ENCODE peak calls at places on chromosome 18, in seven cellular contexts. One of them, this sample, is unnamed. For H3K9me3 and H3K27me3, the result is how much of the 10 kb centered on the place peaks cover.

GRCh38 chr18:26574958-26575864 is 26.9 kb upstream of the KCTD1 start:
- DNase-seq in SJCRH30: peak
- DNase-seq in PC-9: peak
- DNase-seq in effector memory CD4-positive, alpha-beta T cell: no peak
- DNase-seq in IMR-90: peak
- DNase-seq in fibroblast of lung: peak
- DNase-seq in GM12878: no peak
- DNase-seq in this sample: no peak

GRCh38 chr18:24922491-24922890 is 429.5 kb downstream of the ZNF521 start:
- DNase-seq in SJCRH30: no peak
- DNase-seq in PC-9: no peak
- DNase-seq in effector memory CD4-positive, alpha-beta T cell: no peak
- DNase-seq in IMR-90: no peak
- DNase-seq in fibroblast of lung: no peak
- DNase-seq in GM12878: no peak
- DNase-seq in this sample: no peak

GRCh38 chr18:54712315-54712714 is 116.0 kb upstream of the RAB27B start:
- DNase-seq in SJCRH30: no peak
- DNase-seq in PC-9: peak
- DNase-seq in effector memory CD4-positive, alpha-beta T cell: no peak
- DNase-seq in IMR-90: peak
- DNase-seq in fibroblast of lung: peak
- DNase-seq in GM12878: no peak
- DNase-seq in this sample: no peak

GRCh38 chr18:49021433-49022129 is 70.8 kb upstream of the SMAD7 start:
- DNase-seq in SJCRH30: peak
- DNase-seq in PC-9: peak
- DNase-seq in effector memory CD4-positive, alpha-beta T cell: no peak
- DNase-seq in IMR-90: peak
- DNase-seq in fibroblast of lung: peak
- DNase-seq in GM12878: peak
- DNase-seq in this sample: peak

GRCh38 chr18:45050712-45051639 is 370.3 kb downstream of the SETBP1 start:
- DNase-seq in SJCRH30: peak
- DNase-seq in PC-9: peak
- DNase-seq in effector memory CD4-positive, alpha-beta T cell: no peak
- DNase-seq in IMR-90: peak
- DNase-seq in fibroblast of lung: peak
- DNase-seq in GM12878: no peak
- DNase-seq in this sample: no peak

GRCh38 chr18:77076111-77076510 is 56.5 kb downstream of the MBP start:
- DNase-seq in SJCRH30: no peak
- DNase-seq in PC-9: no peak
- DNase-seq in effector memory CD4-positive, alpha-beta T cell: no peak
- DNase-seq in IMR-90: no peak
- DNase-seq in fibroblast of lung: no peak
- DNase-seq in GM12878: no peak
- DNase-seq in this sample: no peak

GRCh38 chr18:47558110-47558750 is 306.8 kb upstream of the SKOR2 start:
- DNase-seq in SJCRH30: no peak
- DNase-seq in PC-9: no peak
- DNase-seq in effector memory CD4-positive, alpha-beta T cell: no peak
- DNase-seq in IMR-90: no peak
- DNase-seq in fibroblast of lung: no peak
- DNase-seq in GM12878: peak
- DNase-seq in this sample: no peak

GRCh38 chr18:35983818-35984217 is 11.3 kb downstream of the RMP24 start:
- DNase-seq in SJCRH30: no peak
- DNase-seq in PC-9: no peak
- DNase-seq in effector memory CD4-positive, alpha-beta T cell: no peak
- DNase-seq in IMR-90: peak
- DNase-seq in fibroblast of lung: peak
- DNase-seq in GM12878: no peak
- DNase-seq in this sample: no peak

GRCh38 chr18:48842259-48843061 is 108.3 kb downstream of the SMAD7 start:
- DNase-seq in SJCRH30: no peak
- DNase-seq in PC-9: no peak
- DNase-seq in effector memory CD4-positive, alpha-beta T cell: peak
- DNase-seq in IMR-90: no peak
- DNase-seq in fibroblast of lung: no peak
- DNase-seq in GM12878: no peak
- DNase-seq in this sample: no peak

GRCh38 chr18:55179460-55180195 is 220.4 kb upstream of the CCDC68 start:
- DNase-seq in SJCRH30: no peak
- DNase-seq in PC-9: no peak
- DNase-seq in effector memory CD4-positive, alpha-beta T cell: no peak
- DNase-seq in IMR-90: peak
- DNase-seq in fibroblast of lung: peak
- DNase-seq in GM12878: no peak
- DNase-seq in this sample: no peak

GRCh38 chr18:45997689-45998088 is 30.6 kb upstream of the EPG5 start:
- DNase-seq in SJCRH30: no peak
- DNase-seq in PC-9: no peak
- DNase-seq in effector memory CD4-positive, alpha-beta T cell: no peak
- DNase-seq in IMR-90: no peak
- DNase-seq in fibroblast of lung: no peak
- DNase-seq in GM12878: no peak
- DNase-seq in this sample: no peak

GRCh38 chr18:72086421-72086820 is 457.7 kb downstream of the CBLN2 start:
- DNase-seq in SJCRH30: peak
- DNase-seq in PC-9: peak
- DNase-seq in effector memory CD4-positive, alpha-beta T cell: no peak
- DNase-seq in IMR-90: no peak
- DNase-seq in fibroblast of lung: peak
- DNase-seq in GM12878: no peak
- DNase-seq in this sample: no peak

GRCh38 chr18:78579449-78579848 is 400.2 kb upstream of the SALL3 start:
- DNase-seq in SJCRH30: no peak
- DNase-seq in PC-9: no peak
- DNase-seq in effector memory CD4-positive, alpha-beta T cell: no peak
- DNase-seq in IMR-90: no peak
- DNase-seq in fibroblast of lung: no peak
- DNase-seq in GM12878: no peak
- DNase-seq in this sample: no peak

GRCh38 chr18:48715651-48716354 is 177.0 kb downstream of the CTIF start:
- DNase-seq in SJCRH30: no peak
- DNase-seq in PC-9: no peak
- DNase-seq in effector memory CD4-positive, alpha-beta T cell: no peak
- DNase-seq in IMR-90: no peak
- DNase-seq in fibroblast of lung: no peak
- DNase-seq in GM12878: no peak
- DNase-seq in this sample: no peak

GRCh38 chr18:46336278-46337205 is 232.4 kb downstream of the HAUS1 start:
- DNase-seq in SJCRH30: no peak
- DNase-seq in PC-9: no peak
- DNase-seq in effector memory CD4-positive, alpha-beta T cell: no peak
- DNase-seq in IMR-90: no peak
- DNase-seq in fibroblast of lung: no peak
- DNase-seq in GM12878: no peak
- DNase-seq in this sample: no peak

GRCh38 chr18:3453540-3454364 is 3.8 kb downstream of the TGIF1 start:
- DNase-seq in SJCRH30: peak
- DNase-seq in PC-9: peak
- DNase-seq in effector memory CD4-positive, alpha-beta T cell: no peak
- DNase-seq in IMR-90: peak
- DNase-seq in fibroblast of lung: peak
- DNase-seq in GM12878: no peak
- DNase-seq in this sample: no peak

GRCh38 chr18:23136326-23137092 is 1.2 kb downstream of the CABLES1 start:
- DNase-seq in SJCRH30: peak
- DNase-seq in PC-9: no peak
- DNase-seq in effector memory CD4-positive, alpha-beta T cell: no peak
- DNase-seq in IMR-90: no peak
- DNase-seq in fibroblast of lung: peak
- DNase-seq in GM12878: no peak
- DNase-seq in this sample: peak

GRCh38 chr18:43277164-43277600 is at the start of gene SYT4:
- DNase-seq in SJCRH30: peak
- DNase-seq in PC-9: no peak
- DNase-seq in effector memory CD4-positive, alpha-beta T cell: no peak
- DNase-seq in IMR-90: peak
- DNase-seq in fibroblast of lung: peak
- DNase-seq in GM12878: no peak
- DNase-seq in this sample: peak

GRCh38 chr18:48680339-48680738 is 141.5 kb downstream of the CTIF start:
- DNase-seq in SJCRH30: no peak
- DNase-seq in PC-9: no peak
- DNase-seq in effector memory CD4-positive, alpha-beta T cell: no peak
- DNase-seq in IMR-90: no peak
- DNase-seq in fibroblast of lung: no peak
- DNase-seq in GM12878: no peak
- DNase-seq in this sample: no peak

GRCh38 chr18:13545514-13545913 is 180.8 kb downstream of the FAM210A start:
- DNase-seq in SJCRH30: no peak
- DNase-seq in PC-9: no peak
- DNase-seq in effector memory CD4-positive, alpha-beta T cell: no peak
- DNase-seq in IMR-90: no peak
- DNase-seq in fibroblast of lung: no peak
- DNase-seq in GM12878: no peak
- DNase-seq in this sample: no peak

GRCh38 chr18:50629148-50629631 is 69.3 kb downstream of the MAPK4 start:
- DNase-seq in SJCRH30: no peak
- DNase-seq in PC-9: no peak
- DNase-seq in effector memory CD4-positive, alpha-beta T cell: no peak
- DNase-seq in IMR-90: no peak
- DNase-seq in fibroblast of lung: no peak
- DNase-seq in GM12878: no peak
- DNase-seq in this sample: no peak

GRCh38 chr18:49161627-49162026 is 210.9 kb upstream of the SMAD7 start:
- DNase-seq in SJCRH30: no peak
- DNase-seq in PC-9: no peak
- DNase-seq in effector memory CD4-positive, alpha-beta T cell: no peak
- DNase-seq in IMR-90: peak
- DNase-seq in fibroblast of lung: peak
- DNase-seq in GM12878: peak
- DNase-seq in this sample: no peak

GRCh38 chr18:22198163-22198562 is 28.8 kb downstream of the GATA6 start:
- DNase-seq in SJCRH30: no peak
- DNase-seq in PC-9: no peak
- DNase-seq in effector memory CD4-positive, alpha-beta T cell: no peak
- DNase-seq in IMR-90: no peak
- DNase-seq in fibroblast of lung: no peak
- DNase-seq in GM12878: no peak
- DNase-seq in this sample: no peak

DNA sequence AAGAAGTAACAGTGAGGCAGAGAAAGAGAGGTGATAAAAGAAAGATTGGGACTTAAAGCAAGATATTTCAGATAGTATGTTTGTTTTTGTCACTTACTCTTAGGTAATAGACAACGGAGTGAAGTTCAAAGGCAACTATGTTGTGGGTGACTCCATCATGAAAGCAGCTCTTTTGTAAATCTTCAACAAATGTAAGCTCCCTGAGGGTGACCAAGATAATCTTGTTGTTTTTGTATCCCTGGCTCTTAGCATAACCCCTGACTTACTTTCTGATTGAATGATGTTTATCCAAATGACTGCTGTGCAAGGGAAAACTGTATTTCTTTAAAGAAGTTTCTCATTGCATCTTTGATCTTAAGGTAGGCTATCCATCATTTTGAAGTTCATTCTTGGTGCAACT is 2.6 kb downstream of the MTCL1 start:
- DNase-seq in SJCRH30: no peak
- DNase-seq in PC-9: no peak
- DNase-seq in effector memory CD4-positive, alpha-beta T cell: no peak
- DNase-seq in IMR-90: peak
- DNase-seq in fibroblast of lung: no peak
- DNase-seq in GM12878: no peak
- DNase-seq in this sample: no peak
- H3K27ac ChIP-seq in SJCRH30: no peak
- H3K27ac ChIP-seq in PC-9: no peak
- H3K27ac ChIP-seq in effector memory CD4-positive, alpha-beta T cell: no peak
- H3K27ac ChIP-seq in IMR-90: no peak
- H3K27ac ChIP-seq in fibroblast of lung: no peak
- H3K27ac ChIP-seq in GM12878: no peak
- H3K27ac ChIP-seq in this sample: no peak

GRCh38 chr18:62737474-62737873 is 22.1 kb downstream of the PHLPP1 start:
- DNase-seq in SJCRH30: no peak
- DNase-seq in PC-9: no peak
- DNase-seq in effector memory CD4-positive, alpha-beta T cell: no peak
- DNase-seq in IMR-90: no peak
- DNase-seq in fibroblast of lung: no peak
- DNase-seq in GM12878: no peak
- DNase-seq in this sample: no peak
- H3K9me3 ChIP-seq in SJCRH30: under half
- H3K9me3 ChIP-seq in PC-9: under half
- H3K9me3 ChIP-seq in effector memory CD4-positive, alpha-beta T cell: under half
- H3K9me3 ChIP-seq in IMR-90: under half
- H3K9me3 ChIP-seq in fibroblast of lung: under half
- H3K9me3 ChIP-seq in GM12878: under half
- H3K9me3 ChIP-seq in this sample: under half

DNA sequence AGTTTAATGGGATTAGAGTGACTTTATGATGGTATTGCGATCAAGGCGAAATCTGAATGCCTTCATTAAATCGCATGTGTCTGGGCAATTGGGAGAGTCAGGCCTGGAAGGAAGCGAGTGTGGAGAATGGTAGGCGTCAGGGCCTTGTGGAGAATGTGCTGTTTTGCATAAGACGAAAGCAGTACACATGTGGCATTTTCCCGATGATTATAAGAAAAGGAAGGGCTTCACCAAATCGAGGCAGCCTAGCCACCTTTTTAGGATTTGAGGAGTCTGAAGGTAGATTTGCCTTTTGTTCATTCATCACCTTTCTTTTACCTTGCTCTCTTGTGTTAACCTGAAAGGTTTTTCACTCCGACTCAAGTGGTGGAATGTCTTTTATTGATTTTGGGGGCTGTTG is 1.0 kb downstream of the ZNF532 start:
- DNase-seq in SJCRH30: no peak
- DNase-seq in PC-9: no peak
- DNase-seq in effector memory CD4-positive, alpha-beta T cell: no peak
- DNase-seq in IMR-90: no peak
- DNase-seq in fibroblast of lung: no peak
- DNase-seq in GM12878: no peak
- DNase-seq in this sample: no peak
- H3K27me3 ChIP-seq in SJCRH30: under half
- H3K27me3 ChIP-seq in PC-9: under half
- H3K27me3 ChIP-seq in effector memory CD4-positive, alpha-beta T cell: under half
- H3K27me3 ChIP-seq in IMR-90: under half
- H3K27me3 ChIP-seq in fibroblast of lung: under half
- H3K27me3 ChIP-seq in GM12878: under half
- H3K27me3 ChIP-seq in this sample: under half

GRCh38 chr18:8034674-8035073 is 467.6 kb downstream of the PTPRM start:
- DNase-seq in SJCRH30: no peak
- DNase-seq in PC-9: no peak
- DNase-seq in effector memory CD4-positive, alpha-beta T cell: no peak
- DNase-seq in IMR-90: no peak
- DNase-seq in fibroblast of lung: no peak
- DNase-seq in GM12878: no peak
- DNase-seq in this sample: no peak
- H3K27ac ChIP-seq in SJCRH30: no peak
- H3K27ac ChIP-seq in PC-9: no peak
- H3K27ac ChIP-seq in effector memory CD4-positive, alpha-beta T cell: no peak
- H3K27ac ChIP-seq in IMR-90: no peak
- H3K27ac ChIP-seq in fibroblast of lung: no peak
- H3K27ac ChIP-seq in GM12878: no peak
- H3K27ac ChIP-seq in this sample: no peak

GRCh38 chr18:79935098-79935480 is 16.4 kb downstream of the SLC66A2 start:
- DNase-seq in SJCRH30: no peak
- DNase-seq in PC-9: no peak
- DNase-seq in effector memory CD4-positive, alpha-beta T cell: no peak
- DNase-seq in IMR-90: no peak
- DNase-seq in fibroblast of lung: no peak
- DNase-seq in GM12878: no peak
- DNase-seq in this sample: peak
- H3K9me3 ChIP-seq in SJCRH30: under half
- H3K9me3 ChIP-seq in PC-9: under half
- H3K9me3 ChIP-seq in effector memory CD4-positive, alpha-beta T cell: under half
- H3K9me3 ChIP-seq in IMR-90: under half
- H3K9me3 ChIP-seq in fibroblast of lung: under half
- H3K9me3 ChIP-seq in GM12878: under half
- H3K9me3 ChIP-seq in this sample: under half